ENCODE peak calls at places on chromosomes 11 and 22, in four cellular contexts. N is K562, B is HCT116, X is HepG2. R is an unnamed sample.

GRCh38 chr22:25482868-25483639 is 81.4 kb upstream of the GRK3 start:
- DNase-seq in N (no peak), X (no peak), B (no peak), R (no peak)

GRCh38 chr22:48205790-48206189 is 1443.3 kb downstream of the TBC1D22A start:
- DNase-seq in X (no peak), B (no peak), N (no peak), R (no peak)

GRCh38 chr11:2796091-2796490 is 89.5 kb downstream of the CDKN1C start:
- DNase-seq in N (no peak), B (no peak), X (no peak), R (no peak)

GRCh38 chr11:26188559-26188958 is 143.4 kb upstream of the ANO3 start:
- DNase-seq in B (no peak), X (no peak), N (no peak), R (no peak)

GRCh38 chr11:656866-657265 is 19.8 kb downstream of the DRD4 start:
- DNase-seq in B (no peak), N (no peak), X (no peak), R (no peak)

GRCh38 chr22:19357270-19358105 is 66.0 kb upstream of the CLTCL1 start:
- DNase-seq in N (no peak), B (no peak), X (no peak), R (no peak)

GRCh38 chr11:12696911-12697581 is 22.8 kb downstream of the TEAD1 start:
- DNase-seq in X (no peak), N (no peak), B (peak; percentile 57), R (no peak)

GRCh38 chr11:13343931-13344717 is 66.5 kb downstream of the BMAL1 start:
- DNase-seq in N (peak; percentile 59), B (no peak), X (peak; percentile 64), R (peak; percentile 69)

GRCh38 chr11:26753738-26754504 is 32.1 kb upstream of the SLC5A12 start:
- DNase-seq in N (peak; percentile 7), X (peak; percentile 56), B (peak; percentile 2), R (peak; percentile 13)

GRCh38 chr22:39462443-39463147 is 5.8 kb downstream of the MGAT3 start:
- DNase-seq in X (peak; percentile 40), B (no peak), N (peak; percentile 75), R (no peak)

GRCh38 chr11:36186340-36186739 is 102.9 kb downstream of the COMMD9 start:
- DNase-seq in X (no peak), N (no peak), B (no peak), R (no peak)

GRCh38 chr22:20624161-20624616 is 116.8 kb downstream of the MED15 start:
- DNase-seq in N (no peak), B (no peak), X (no peak), R (no peak)

GRCh38 chr22:50309601-50309991 is 2.1 kb upstream of the PLXNB2 start:
- DNase-seq in X (no peak), N (no peak), B (no peak), R (no peak)

GRCh38 chr11:83292709-83293435 is 6.7 kb upstream of the CCDC90B start:
- DNase-seq in N (peak; percentile 54), X (peak; percentile 57), B (peak; percentile 39), R (peak; percentile 17)

GRCh38 chr11:17735823-17736772 is 1.5 kb downstream of the KCNC1 start:
- DNase-seq in N (no peak), X (no peak), B (no peak), R (no peak)

GRCh38 chr11:71333473-71333872 is 81.1 kb upstream of the SHANK2 start:
- DNase-seq in B (no peak), X (no peak), N (no peak), R (no peak)

GRCh38 chr22:47132428-47132825 is 370.0 kb downstream of the TBC1D22A start:
- DNase-seq in B (no peak), X (no peak), N (no peak), R (no peak)

DNA sequence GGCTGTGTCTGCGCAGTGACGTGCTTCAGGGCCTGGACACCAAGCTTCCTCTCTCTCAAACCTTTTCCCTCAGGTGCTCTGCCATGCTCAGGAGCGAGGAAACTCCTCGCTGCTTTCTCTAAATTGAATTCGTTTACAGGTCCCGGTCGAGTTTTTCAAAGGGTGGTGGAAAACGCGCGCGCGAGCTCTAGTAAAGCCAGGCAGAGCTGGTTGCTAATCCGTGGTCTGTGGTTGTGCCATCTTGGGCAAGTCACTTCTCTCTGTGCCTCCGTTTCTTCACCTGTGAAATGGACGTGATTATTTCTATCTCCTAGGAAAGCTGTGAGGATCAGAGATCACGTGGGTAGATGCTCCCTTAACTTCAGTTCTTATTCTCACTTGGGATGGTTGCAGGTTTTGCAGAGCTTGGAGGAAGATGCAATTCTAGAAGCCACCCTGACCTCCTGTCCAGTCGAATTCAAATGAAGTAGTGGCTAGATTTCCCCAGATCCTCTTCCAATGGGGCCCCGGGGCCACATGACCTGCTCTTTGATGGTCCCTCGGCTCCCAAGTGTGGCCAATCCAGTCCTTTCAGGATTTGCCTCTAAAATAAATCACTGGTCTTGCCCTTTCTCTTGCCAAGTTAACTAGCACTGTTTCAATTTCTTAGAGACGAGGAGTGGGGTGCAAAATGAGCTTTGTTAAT is 10.5 kb upstream of the ALX4 start:
- DNase-seq in N (no peak), B (no peak), X (no peak), R (no peak)
- H3K27me3 ChIP-seq in N (peaks cover 49% of the 10 kb centered on the region), B (peaks cover 38% of the 10 kb centered on the region), X (peaks cover 91% of the 10 kb centered on the region), R (peaks cover 42% of the 10 kb centered on the region)

DNA sequence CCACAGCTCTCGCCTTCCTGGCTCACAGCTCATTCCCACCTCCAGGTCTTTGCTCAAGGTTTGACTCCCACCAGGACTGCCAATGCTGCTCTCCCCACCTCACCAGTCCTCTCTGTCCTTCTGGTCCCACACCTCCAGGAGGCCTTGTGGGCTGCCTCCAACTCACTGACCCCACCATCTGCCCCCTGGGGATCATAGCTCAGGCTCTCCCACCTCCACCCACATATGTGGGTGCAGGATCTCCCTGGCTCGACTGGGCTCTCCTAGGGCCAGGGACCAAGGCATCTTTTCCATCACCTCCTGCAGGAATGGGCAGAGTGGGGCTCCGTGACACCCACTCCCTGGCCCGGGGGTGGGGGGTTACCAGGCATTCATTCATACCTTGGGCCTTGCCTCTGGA is 13.8 kb upstream of the SSTR3 start:
- DNase-seq in N (no peak), B (no peak), X (no peak), R (no peak)
- H3K4me1 ChIP-seq in N (peaks cover 29% of the 10 kb centered on the region), B (peaks cover 24% of the 10 kb centered on the region), X (peaks cover 17% of the 10 kb centered on the region), R (peaks cover 21% of the 10 kb centered on the region)

GRCh38 chr11:9633674-9634073 is 30.2 kb upstream of the SWAP70 start:
- DNase-seq in N (no peak), X (no peak), B (no peak), R (no peak)
- TF ChIP-seq TCF7L2 in N (no peak), X (no peak), B (no peak), R (no peak)

DNA sequence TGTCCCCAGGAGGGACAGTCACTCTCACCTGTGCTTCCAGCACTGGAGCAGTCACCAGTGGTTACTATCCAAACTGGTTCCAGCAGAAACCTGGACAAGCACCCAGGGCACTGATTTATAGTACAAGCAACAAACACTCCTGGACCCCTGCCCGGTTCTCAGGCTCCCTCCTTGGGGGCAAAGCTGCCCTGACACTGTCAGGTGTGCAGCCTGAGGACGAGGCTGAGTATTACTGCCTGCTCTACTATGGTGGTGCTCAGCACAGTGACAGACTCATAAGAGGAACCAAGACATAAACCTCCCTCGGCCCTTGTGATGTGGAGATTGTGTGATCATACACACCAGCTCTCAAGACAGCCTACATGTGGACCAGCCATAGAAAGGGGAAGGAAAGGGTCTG is 113.3 kb downstream of the ZNF280B start:
- DNase-seq in X (no peak), B (no peak), N (peak; percentile 15), R (no peak)
- H3K27me3 ChIP-seq in X (peaks cover 9% of the 10 kb centered on the region), B (peaks cover 6% of the 10 kb centered on the region), N (peaks cover 24% of the 10 kb centered on the region), R (no peaks in the 10 kb centered on the region)